ENCODE peak calls at places on chromosomes 5 and 9, in five cellular contexts. S is heart left ventricle, N is heart right ventricle, W is IMR-90, I is GM23248. G is an unnamed sample.
A peak's percentile ranks its signal among the peaks of the same experiment; 100 is the strongest.

GRCh38 chr9:124202447-124202971 is 55.2 kb upstream of the NEK6 start:
- DNase-seq in S (peak; percentile 50), I (no peak), N (peak; percentile 35), W (peak; percentile 16), G (peak; percentile 24)

GRCh38 chr5:143405063-143405746 is 1.7 kb upstream of the NR3C1 start:
- DNase-seq in W (peak; percentile 72), N (peak; percentile 89), I (peak; percentile 91), S (peak; percentile 93), G (peak; percentile 76)

GRCh38 chr9:84860423-84861115 is 191.0 kb downstream of the NTRK2 start:
- DNase-seq in N (no peak), S (no peak), I (no peak), W (no peak), G (no peak)

GRCh38 chr9:123860603-123861002 is 69.3 kb downstream of the DENND1A start:
- DNase-seq in I (no peak), N (no peak), W (no peak), S (no peak), G (no peak)

GRCh38 chr9:114097613-114098020 is 1.5 kb downstream of the KIF12 start:
- DNase-seq in I (peak; percentile 25), N (no peak), S (no peak), W (no peak), G (no peak)

GRCh38 chr9:129253820-129254381 is 75.8 kb upstream of the IER5L start:
- DNase-seq in W (no peak), S (peak; percentile 88), I (no peak), N (peak; percentile 79), G (no peak)

GRCh38 chr5:110414360-110414759 is 312.1 kb downstream of the TMEM232 start:
- DNase-seq in N (no peak), S (no peak), I (peak; percentile 66), W (peak; percentile 10), G (no peak)

GRCh38 chr9:100028201-100028784 is 70.5 kb downstream of the ERP44 start:
- DNase-seq in S (peak; percentile 61), I (peak; percentile 78), N (peak; percentile 50), W (peak; percentile 76), G (peak; percentile 75)

GRCh38 chr9:18979367-18979766 is 53.6 kb downstream of the SAXO1 start:
- DNase-seq in S (no peak), W (peak; percentile 71), I (peak; percentile 86), N (no peak), G (no peak)

GRCh38 chr5:19739691-19740090 is 248.3 kb downstream of the CDH18 start:
- DNase-seq in I (no peak), W (no peak), S (no peak), N (no peak), G (no peak)

GRCh38 chr5:43315262-43315661 is 2.0 kb upstream of the HMGCS1 start:
- DNase-seq in W (peak; percentile 57), I (peak; percentile 71), N (no peak), S (no peak), G (no peak)

GRCh38 chr5:121915765-121916164 is 46.0 kb upstream of the SRFBP1 start:
- DNase-seq in W (no peak), S (no peak), I (no peak), N (no peak), G (no peak)

GRCh38 chr5:1666812-1667588 is 132.6 kb downstream of the MRPL36 start:
- DNase-seq in S (peak; percentile 37), N (peak; percentile 45), W (no peak), I (peak; percentile 32), G (no peak)

GRCh38 chr9:107737987-107738743 is 248.6 kb upstream of the KLF4 start:
- DNase-seq in N (peak; percentile 68), W (peak; percentile 95), S (peak; percentile 66), I (peak; percentile 97), G (peak; percentile 37)

GRCh38 chr5:34609951-34610431 is 46.1 kb upstream of the RAI14 start:
- DNase-seq in W (peak; percentile 50), I (peak; percentile 44), S (no peak), N (no peak), G (no peak)

GRCh38 chr9:79477955-79478751 is 93.6 kb upstream of the TLE4 start:
- DNase-seq in W (peak; percentile 29), N (no peak), I (peak; percentile 24), S (no peak), G (no peak)

GRCh38 chr9:122402403-122403268 is 31.8 kb downstream of the PTGS1 start:
- DNase-seq in N (no peak), S (no peak), I (peak; percentile 100), W (peak; percentile 99), G (no peak)

GRCh38 chr5:156380846-156381245 is 53.9 kb downstream of the SGCD start:
- DNase-seq in W (peak; percentile 86), I (peak; percentile 85), N (no peak), S (no peak), G (no peak)

GRCh38 chr9:81536242-81537025 is 152.9 kb downstream of the TLE1 start:
- DNase-seq in S (no peak), I (no peak), N (no peak), W (no peak), G (no peak)

GRCh38 chr5:167582263-167582662 is 709.2 kb upstream of the WWC1 start:
- DNase-seq in N (no peak), W (peak; percentile 8), S (no peak), I (peak; percentile 50), G (no peak)

GRCh38 chr5:162324356-162324755 is 256.8 kb downstream of the GABRG2 start:
- DNase-seq in W (no peak), S (no peak), I (no peak), N (no peak), G (no peak)

GRCh38 chr5:78806544-78806943 is 158.0 kb upstream of the LHFPL2 start:
- DNase-seq in I (peak; percentile 93), W (peak; percentile 94), N (no peak), S (no peak), G (no peak)

GRCh38 chr5:148374693-148375360 is 8.9 kb upstream of the FBXO38 start:
- DNase-seq in N (no peak), S (peak; percentile 26), I (peak; percentile 74), W (peak; percentile 65), G (no peak)

GRCh38 chr5:168356592-168356991 is 65.1 kb downstream of the WWC1 start:
- DNase-seq in N (no peak), I (no peak), W (no peak), S (no peak), G (no peak)

GRCh38 chr5:67238191-67238590 is 41.6 kb upstream of the CD180 start:
- DNase-seq in I (no peak), W (peak; percentile 13), S (no peak), N (no peak), G (no peak)

GRCh38 chr5:5348135-5348534 is 74.3 kb upstream of the ICE1 start:
- DNase-seq in W (no peak), N (no peak), I (no peak), S (no peak), G (no peak)

GRCh38 chr5:5351288-5352089 is 71.0 kb upstream of the ICE1 start:
- DNase-seq in W (no peak), N (no peak), S (no peak), I (no peak), G (no peak)

GRCh38 chr5:5352675-5353074 is 69.8 kb upstream of the ICE1 start:
- DNase-seq in W (no peak), I (no peak), N (no peak), S (no peak), G (no peak)

GRCh38 chr5:5348576-5348975 is 73.9 kb upstream of the ICE1 start:
- DNase-seq in W (no peak), I (no peak), N (no peak), S (no peak), G (no peak)

DNA sequence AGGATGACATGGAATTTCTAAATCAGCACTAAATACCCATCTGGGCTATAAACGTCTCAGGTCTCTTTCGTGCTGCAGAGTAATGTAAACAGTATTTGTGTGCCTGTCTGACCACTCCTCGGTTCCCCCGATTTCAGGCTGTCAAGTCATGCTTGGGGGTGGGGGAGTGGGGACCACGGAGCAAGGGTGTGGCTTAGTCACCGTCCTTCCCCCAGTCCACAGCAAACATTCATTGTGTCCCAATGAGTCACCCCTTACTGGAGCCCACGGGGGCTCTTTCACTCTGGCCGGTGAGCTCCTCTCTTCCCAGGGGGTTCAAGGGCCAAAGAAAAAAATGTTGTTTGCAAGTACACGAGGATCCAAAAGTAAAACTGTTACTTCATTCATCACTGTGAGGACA is 72.4 kb upstream of the ICE1 start:
- DNase-seq in S (no peak), W (no peak), I (peak; percentile 17), N (no peak), G (no peak)
- H3K4me3 ChIP-seq in S (no peak overlapping the region), W (no peak overlapping the region), I (no peak overlapping the region), N (no peak overlapping the region), G (no peak overlapping the region)

DNA sequence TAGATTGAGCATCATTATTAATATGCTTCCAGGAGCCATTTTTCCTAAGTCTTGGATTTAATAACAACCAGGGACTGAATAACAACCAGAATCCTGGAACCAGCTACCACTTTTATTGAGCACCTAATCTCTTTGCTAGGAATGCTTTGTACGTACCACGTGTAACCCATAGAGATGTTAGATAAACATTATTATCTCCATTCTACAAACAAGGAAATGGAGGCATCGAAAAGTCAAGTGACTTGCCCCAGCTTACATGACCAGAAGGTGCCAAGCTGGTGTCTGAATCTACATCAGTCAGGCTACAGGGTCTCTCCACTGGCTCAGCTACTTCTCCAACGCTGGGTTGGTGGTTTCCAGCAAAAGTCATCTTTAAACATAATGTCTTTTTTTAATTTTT is 256.1 kb upstream of the ANKRD55 start:
- DNase-seq in N (no peak), S (no peak), I (no peak), W (no peak), G (no peak)
- H3K9me3 ChIP-seq in N (peaks cover 3% of the 10 kb centered on the region), S (no peaks in the 10 kb centered on the region), I (no peaks in the 10 kb centered on the region), W (no peaks in the 10 kb centered on the region), G (no peaks in the 10 kb centered on the region)

DNA sequence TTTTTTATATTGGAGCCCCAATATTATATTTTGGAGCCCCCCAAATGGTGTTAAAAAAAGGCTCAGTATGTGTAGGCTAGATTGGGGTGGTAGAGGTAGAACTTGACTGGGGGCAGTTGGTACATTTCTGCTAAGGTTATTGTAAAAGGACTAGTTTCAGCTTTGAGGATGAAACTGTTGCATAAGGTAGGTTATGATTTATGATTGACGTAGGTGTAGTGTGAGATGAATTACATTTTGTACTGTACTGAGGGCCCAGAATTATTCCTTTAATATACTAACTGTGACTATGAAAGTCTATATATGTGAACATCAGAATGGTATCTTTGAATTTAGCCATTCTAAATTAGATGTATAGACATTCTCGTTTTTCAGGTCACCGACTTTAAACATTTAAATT is 3.6 kb downstream of the RIC1 start:
- DNase-seq in S (no peak), N (no peak), I (no peak), W (no peak), G (no peak)
- H3K4me3 ChIP-seq in S (no peak overlapping the region), N (no peak overlapping the region), I (no peak overlapping the region), W (no peak overlapping the region), G (no peak overlapping the region)

DNA sequence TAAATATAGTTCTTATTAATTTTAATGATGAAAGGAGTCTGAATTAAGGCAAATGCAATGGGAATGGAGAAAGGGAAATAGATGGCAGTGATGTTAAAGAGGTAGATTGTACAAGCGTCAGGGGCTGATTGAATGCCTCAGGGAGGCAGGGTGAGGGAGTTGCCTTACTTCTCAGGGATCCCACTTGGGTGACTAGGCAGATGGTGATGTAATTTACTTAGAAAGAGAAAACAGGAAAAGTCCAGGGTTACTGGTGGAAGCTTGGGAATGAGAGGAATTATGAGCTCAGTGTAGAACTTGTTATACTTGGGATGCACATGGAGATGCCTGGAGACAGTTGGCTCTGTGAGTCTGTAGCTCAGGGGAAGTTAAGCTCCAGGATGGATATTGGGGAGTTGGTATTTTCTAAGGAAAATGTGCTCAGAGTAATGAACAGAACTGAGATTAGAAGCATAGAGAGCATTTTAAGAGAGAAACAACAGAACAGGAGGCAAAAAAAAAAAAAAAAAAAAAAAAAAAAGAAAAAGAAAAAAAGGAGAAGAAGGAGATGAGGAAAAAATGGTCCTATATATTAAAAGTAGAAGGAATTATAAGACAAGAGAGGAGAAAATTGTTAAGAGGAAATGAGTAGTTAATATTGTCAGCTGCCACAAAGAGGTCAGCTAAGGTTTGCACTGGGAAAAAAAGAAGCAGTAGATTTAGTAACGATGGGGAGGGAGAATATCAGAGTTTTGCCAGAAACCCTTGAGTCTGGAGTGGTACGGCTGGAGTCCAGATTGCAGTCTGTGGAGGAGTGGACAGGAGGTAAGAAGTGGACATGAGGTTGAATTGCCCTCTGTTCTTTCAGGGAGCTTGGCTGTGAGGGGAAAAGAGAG is 88.0 kb upstream of the ELL2 start:
- DNase-seq in I (peak; percentile 82), S (no peak), W (peak; percentile 91), N (no peak), G (no peak)
- H3K9me3 ChIP-seq in I (no peaks in the 10 kb centered on the region), S (peaks cover 3% of the 10 kb centered on the region), W (no peaks in the 10 kb centered on the region), N (peaks cover 4% of the 10 kb centered on the region), G (no peaks in the 10 kb centered on the region)